ENCODE peak calls at places on chromosomes 4 and X, in seven cellular contexts. F is naive B cell; L is midbrain; A is HT-29; N is central memory CD4-positive, alpha-beta T cell; Y is psoas muscle; J is neural crest cell. P is an unnamed sample.

GRCh38 chr4:127829014-127829413 is 46.9 kb downstream of the HSPA4L start:
- DNase-seq in F (no peak), A (no peak), N (no peak), J (no peak), Y (no peak), L (no peak), P (no peak)

GRCh38 chr4:151434183-151434860 is 25.3 kb downstream of the FHIP1A start:
- DNase-seq in J (no peak), F (no peak), A (no peak), L (no peak), N (no peak), Y (no peak), P (no peak)

GRCh38 chr4:105923507-105924238 is 28.4 kb downstream of the NPNT start:
- DNase-seq in Y (no peak), N (no peak), L (no peak), F (no peak), A (peak), J (no peak), P (peak)

GRCh38 chrX:45900751-45901150 is 644.5 kb downstream of the ZNF674 start:
- DNase-seq in J (no peak), L (no peak), N (no peak), Y (no peak), A (no peak), F (no peak), P (no peak)

GRCh38 chr4:42282081-42282901 is 115.0 kb upstream of the SHISA3 start:
- DNase-seq in J (peak), Y (peak), F (peak), L (peak), N (no peak), A (peak), P (peak)

GRCh38 chr4:128955751-128956150 is 137.6 kb downstream of the SCLT1 start:
- DNase-seq in N (no peak), A (no peak), F (no peak), Y (no peak), L (no peak), J (no peak), P (no peak)

GRCh38 chr4:73142995-73143547 is 73.6 kb upstream of the COX18 start:
- DNase-seq in A (peak), L (no peak), N (no peak), Y (no peak), F (no peak), J (no peak), P (no peak)

GRCh38 chr4:127209580-127210095 is 423.1 kb upstream of the INTU start:
- DNase-seq in A (no peak), L (no peak), J (no peak), N (no peak), F (no peak), Y (no peak), P (no peak)

GRCh38 chrX:11143931-11144678 is 33.0 kb downstream of the HCCS start:
- DNase-seq in L (peak), Y (peak), N (peak), A (peak), J (peak), F (peak), P (peak)

GRCh38 chrX:155966876-155967275 is 30.6 kb upstream of the IL9R start:
- DNase-seq in N (peak), F (peak), J (peak), L (no peak), Y (no peak), A (peak), P (peak)

GRCh38 chr4:122958505-122958904 is 36.1 kb upstream of the NUDT6 start:
- DNase-seq in J (no peak), Y (no peak), F (no peak), N (no peak), L (no peak), A (no peak), P (no peak)

GRCh38 chrX:47373198-47373597 is 2.8 kb downstream of the ZNF157 start:
- DNase-seq in A (no peak), J (no peak), N (no peak), Y (no peak), L (no peak), F (no peak), P (no peak)

GRCh38 chr4:134935320-134935719 is 733.7 kb upstream of the PABPC4L start:
- DNase-seq in A (peak), F (no peak), N (no peak), J (peak), L (no peak), Y (no peak), P (peak)

GRCh38 chr4:94892051-94892450 is 134.3 kb downstream of the BMPR1B start:
- DNase-seq in A (peak), L (no peak), J (no peak), N (no peak), F (no peak), Y (no peak), P (no peak)

GRCh38 chr4:52873861-52874343 is 11.8 kb downstream of the RASL11B start:
- DNase-seq in A (peak), J (no peak), N (no peak), L (no peak), F (no peak), Y (no peak), P (no peak)

GRCh38 chr4:153497988-153498967 is 32.1 kb downstream of the TMEM131L start:
- DNase-seq in Y (no peak), J (no peak), N (no peak), L (no peak), F (no peak), A (no peak), P (no peak)

GRCh38 chrX:153600032-153600373 is 1.1 kb upstream of the CCNQ start:
- DNase-seq in Y (no peak), A (peak), J (no peak), L (no peak), N (no peak), F (no peak), P (no peak)

GRCh38 chrX:42219231-42219630 is 295.9 kb upstream of the CASK start:
- DNase-seq in J (no peak), F (no peak), A (no peak), Y (no peak), L (no peak), N (no peak), P (no peak)

GRCh38 chr4:6235901-6236625 is 33.6 kb upstream of the WFS1 start:
- DNase-seq in Y (no peak), L (no peak), N (no peak), A (no peak), J (no peak), F (no peak), P (no peak)

GRCh38 chrX:37672563-37672962 is 13.0 kb upstream of the XK start:
- DNase-seq in F (no peak), A (no peak), N (no peak), L (no peak), Y (no peak), J (no peak), P (no peak)

GRCh38 chrX:119684916-119685224 is 8.1 kb downstream of the SEPTIN6 start:
- DNase-seq in J (no peak), L (no peak), Y (no peak), N (no peak), A (no peak), F (no peak), P (no peak)

GRCh38 chrX:47523713-47524166 is 37.3 kb upstream of the ARAF start:
- DNase-seq in J (peak), F (no peak), A (no peak), N (no peak), Y (no peak), L (no peak), P (no peak)

GRCh38 chr4:47598896-47599295 is 113.8 kb downstream of the ATP10D start:
- DNase-seq in Y (no peak), J (no peak), N (no peak), F (no peak), A (no peak), L (no peak), P (no peak)

GRCh38 chr4:38306482-38307071 is 346.4 kb downstream of the PTTG2 start:
- DNase-seq in N (no peak), F (peak), Y (no peak), J (no peak), A (no peak), L (peak), P (no peak)

GRCh38 chrX:47644557-47645091 is 5.7 kb downstream of the ELK1 start:
- DNase-seq in Y (no peak), L (no peak), N (peak), A (peak), J (peak), F (no peak), P (peak)

GRCh38 chr4:15077969-15078368 is 75.7 kb downstream of the CPEB2 start:
- DNase-seq in N (no peak), Y (no peak), A (no peak), J (no peak), L (no peak), F (no peak), P (no peak)

GRCh38 chr4:183443609-183444148 is 757 bp upstream of the CDKN2AIP start:
- DNase-seq in Y (no peak), J (no peak), N (no peak), A (peak), L (peak), F (no peak), P (peak)

GRCh38 chrX:96314974-96315373 is 369.7 kb upstream of the DIAPH2 start:
- DNase-seq in Y (no peak), A (no peak), J (no peak), F (no peak), N (no peak), L (no peak), P (no peak)

GRCh38 chrX:41665676-41666075 is 23.1 kb upstream of the GPR34 start:
- DNase-seq in N (no peak), F (no peak), A (no peak), L (no peak), J (no peak), Y (no peak), P (no peak)

GRCh38 chrX:40099046-40099968 is 1.5 kb upstream of the BCOR start:
- DNase-seq in A (peak), Y (peak), N (no peak), L (no peak), F (peak), J (no peak), P (no peak)

GRCh38 chr4:120731561-120731960 is 191.0 kb downstream of the PRDM5 start:
- DNase-seq in L (no peak), N (no peak), F (no peak), A (no peak), Y (no peak), J (no peak), P (no peak)

GRCh38 chr4:140100771-140101170 is 53.2 kb downstream of the MAML3 start:
- DNase-seq in Y (no peak), J (no peak), F (no peak), N (no peak), L (no peak), A (no peak), P (no peak)

GRCh38 chrX:109830704-109831206 is 97.7 kb upstream of the ACSL4 start:
- DNase-seq in Y (no peak), F (no peak), L (no peak), J (no peak), A (peak), N (no peak), P (no peak)

GRCh38 chr4:37453361-37454262 is 209.1 kb downstream of the NWD2 start:
- DNase-seq in N (peak), J (peak), L (peak), Y (peak), A (peak), F (peak), P (no peak)

GRCh38 chrX:48737940-48738339 is 23.6 kb upstream of the GLOD5 start:
- DNase-seq in A (no peak), Y (no peak), L (no peak), N (no peak), F (no peak), J (no peak), P (no peak)

GRCh38 chrX:3514996-3515395 is 168.5 kb upstream of the MXRA5 start:
- DNase-seq in J (no peak), A (no peak), F (no peak), Y (no peak), N (no peak), L (no peak), P (no peak)